ENCODE peak calls at places on chromosomes 3 and 15, in five cellular contexts. M is GM12878, N is ovary, B is esophagus muscularis mucosa, I is stomach. R is an unnamed sample. For H3K27me3, the result is how much of the 10 kb centered on the place peaks cover.

GRCh38 chr3:179272385-179272784 is 21.5 kb upstream of the KCNMB3 start:
- DNase-seq in I (no peak), M (no peak), N (no peak), B (no peak), R (no peak)

GRCh38 chr3:22835041-22835440 is 368.1 kb upstream of the UBE2E2 start:
- DNase-seq in M (no peak), I (no peak), B (no peak), N (no peak), R (no peak)

GRCh38 chr3:156161172-156161571 is 40.8 kb downstream of the KCNAB1 start:
- DNase-seq in N (no peak), B (peak), M (no peak), I (no peak), R (no peak)

GRCh38 chr3:133211449-133211848 is 173.3 kb downstream of the TMEM108 start:
- DNase-seq in N (no peak), M (peak), I (no peak), B (no peak), R (no peak)

GRCh38 chr15:41494190-41494921 is 682 bp downstream of the ITPKA start:
- DNase-seq in M (no peak), N (no peak), B (no peak), I (peak), R (no peak)

GRCh38 chr3:108004647-108005046 is 86.2 kb downstream of the CD47 start:
- DNase-seq in N (no peak), B (no peak), I (no peak), M (no peak), R (no peak)

GRCh38 chr3:16239776-16240175 is 25.0 kb downstream of the DPH3 start:
- DNase-seq in B (no peak), M (no peak), N (no peak), I (no peak), R (no peak)

GRCh38 chr3:9770276-9770812 is 597 bp upstream of the CAMK1 start:
- DNase-seq in B (peak), I (peak), N (peak), M (no peak), R (peak)

GRCh38 chr3:150764607-150765366 is 1.8 kb upstream of the SIAH2 start:
- DNase-seq in M (no peak), I (no peak), N (no peak), B (no peak), R (no peak)

GRCh38 chr15:35874260-35874905 is 328.4 kb upstream of the DPH6 start:
- DNase-seq in I (no peak), N (no peak), M (no peak), B (no peak), R (no peak)

GRCh38 chr15:63323798-63324651 is 46.6 kb downstream of the APH1B start:
- DNase-seq in N (no peak), B (no peak), I (no peak), M (no peak), R (no peak)

GRCh38 chr15:68578175-68578959 is 426 bp upstream of the CORO2B start:
- DNase-seq in M (no peak), I (peak), N (peak), B (no peak), R (peak)

GRCh38 chr3:158678687-158679086 is 6.2 kb upstream of the LXN start:
- DNase-seq in N (no peak), B (no peak), M (no peak), I (no peak), R (no peak)

GRCh38 chr3:188125076-188125475 is 28.9 kb upstream of the LPP start:
- DNase-seq in M (no peak), N (no peak), I (no peak), B (no peak), R (no peak)

GRCh38 chr15:92079647-92080255 is 226.2 kb downstream of the SLCO3A1 start:
- DNase-seq in N (no peak), I (no peak), M (no peak), B (no peak), R (no peak)

GRCh38 chr3:133595341-133595740 is 21.9 kb downstream of the CDV3 start:
- DNase-seq in I (no peak), B (no peak), N (no peak), M (no peak), R (no peak)

GRCh38 chr3:150805380-150805779 is 42.4 kb upstream of the SIAH2 start:
- DNase-seq in I (no peak), M (no peak), N (no peak), B (peak), R (no peak)

GRCh38 chr15:57505056-57505713 is 86.5 kb upstream of the MYZAP start:
- DNase-seq in M (no peak), B (no peak), I (peak), N (no peak), R (no peak)

GRCh38 chr3:78049501-78049900 is 1009.6 kb downstream of the ROBO2 start:
- DNase-seq in I (no peak), B (no peak), N (no peak), M (no peak), R (no peak)

GRCh38 chr3:195226900-195227447 is 44.0 kb downstream of the XXYLT1 start:
- DNase-seq in B (peak), N (no peak), M (no peak), I (peak), R (peak)

GRCh38 chr3:64575211-64575844 is 112.5 kb downstream of the ADAMTS9 start:
- DNase-seq in N (no peak), I (no peak), B (no peak), M (no peak), R (no peak)

GRCh38 chr3:146111337-146111736 is 49.6 kb downstream of the PLOD2 start:
- DNase-seq in I (no peak), N (no peak), M (no peak), B (no peak), R (no peak)

GRCh38 chr15:74179101-74179841 is 5.8 kb downstream of the ISLR start:
- DNase-seq in I (no peak), M (no peak), N (peak), B (no peak), R (peak)

GRCh38 chr3:31250116-31250813 is 282.5 kb upstream of the STT3B start:
- DNase-seq in M (no peak), I (no peak), B (peak), N (no peak), R (no peak)

GRCh38 chr3:151154566-151154965 is 48.5 kb downstream of the GPR171 start:
- DNase-seq in I (no peak), N (no peak), M (no peak), B (no peak), R (no peak)

GRCh38 chr3:69690-70089 is 126.9 kb upstream of the CHL1 start:
- DNase-seq in N (no peak), B (no peak), I (no peak), M (no peak), R (no peak)

GRCh38 chr15:36863551-36863950 is 236.8 kb downstream of the MEIS2 start:
- DNase-seq in B (no peak), M (no peak), I (no peak), N (no peak), R (no peak)

GRCh38 chr3:143120716-143121239 is 1.2 kb downstream of the CHST2 start:
- DNase-seq in N (no peak), B (no peak), I (peak), M (no peak), R (no peak)

GRCh38 chr3:182212479-182213076 is 500.9 kb downstream of the SOX2 start:
- DNase-seq in B (no peak), M (no peak), I (peak), N (no peak), R (no peak)

GRCh38 chr15:40891810-40892448 is 2.3 kb upstream of the VPS18 start:
- DNase-seq in B (no peak), N (no peak), I (peak), M (no peak), R (no peak)

GRCh38 chr3:12058408-12058807 is 54.2 kb downstream of the SYN2 start:
- DNase-seq in B (no peak), M (no peak), I (no peak), N (no peak), R (no peak)

GRCh38 chr15:67680645-67681044 is 138.1 kb downstream of the MAP2K5 start:
- DNase-seq in I (no peak), N (no peak), B (no peak), M (no peak), R (no peak)

GRCh38 chr3:62527484-62527883 is 154.1 kb upstream of the FEZF2 start:
- DNase-seq in B (no peak), N (no peak), M (no peak), I (no peak), R (no peak)

GRCh38 chr3:13687409-13687989 is 138.6 kb downstream of the FBLN2 start:
- DNase-seq in B (no peak), M (no peak), N (no peak), I (no peak), R (no peak)

GRCh38 chr3:58531956-58532355 is 5.0 kb downstream of the ACOX2 start:
- DNase-seq in B (no peak), I (no peak), N (no peak), M (no peak), R (no peak)

GRCh38 chr15:41993447-41994170 is 21.3 kb upstream of the EHD4 start:
- DNase-seq in B (no peak), N (no peak), I (no peak), M (no peak), R (no peak)

GRCh38 chr3:58098531-58098930 is 90.3 kb downstream of the FLNB start:
- DNase-seq in I (no peak), M (no peak), N (no peak), B (no peak), R (peak)

GRCh38 chr3:40200754-40201316 is 108.7 kb upstream of the EIF1B start:
- DNase-seq in I (no peak), M (no peak), N (no peak), B (no peak), R (no peak)

DNA sequence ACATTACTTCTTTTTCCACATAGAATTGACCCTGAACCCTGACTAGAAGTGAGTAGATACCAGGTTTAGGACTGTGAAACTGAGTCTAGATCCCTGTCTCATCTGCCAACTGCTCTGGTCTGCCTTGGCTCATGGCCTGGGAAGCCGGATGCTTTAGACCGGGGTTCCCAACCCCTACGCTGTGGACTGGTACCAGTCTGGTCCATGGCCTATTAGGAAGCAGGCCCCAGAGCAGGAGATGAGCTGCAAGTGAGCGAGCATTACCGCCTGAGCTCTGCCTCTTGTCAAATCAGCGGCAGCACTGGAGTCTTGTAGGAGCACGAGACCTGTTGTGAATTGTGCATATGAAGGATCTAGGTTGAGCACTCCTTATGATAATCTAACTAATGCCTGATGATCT is 734.2 kb downstream of the AGBL1 start:
- DNase-seq in N (no peak), M (no peak), I (no peak), B (no peak), R (no peak)
- H3K27me3 ChIP-seq in N (under half), M (under half), I (under half), B (under half), R (under half)

DNA sequence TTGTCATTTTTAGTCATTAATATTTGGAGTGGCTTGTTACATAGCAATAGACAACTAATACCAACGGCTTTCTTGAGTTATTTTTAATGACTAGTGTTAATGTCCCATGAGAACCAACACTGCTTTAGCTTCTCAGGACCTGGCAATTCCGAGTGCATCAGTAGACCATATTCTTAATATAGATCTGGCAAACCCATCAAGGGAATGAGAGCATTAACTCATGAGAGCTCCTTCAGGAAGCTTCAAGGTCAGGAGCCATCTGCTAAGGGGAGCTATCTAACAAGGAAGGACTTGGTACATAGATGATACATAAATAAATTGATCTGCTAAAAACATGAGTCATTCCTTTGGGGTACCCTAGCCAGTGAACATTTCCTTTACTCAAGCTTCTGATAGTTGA is 122.6 kb upstream of the EPHA3 start:
- DNase-seq in I (no peak), N (no peak), M (no peak), B (no peak), R (no peak)
- TF ChIP-seq EP300 in I (no peak), N (no peak), M (no peak), B (no peak), R (no peak)

DNA sequence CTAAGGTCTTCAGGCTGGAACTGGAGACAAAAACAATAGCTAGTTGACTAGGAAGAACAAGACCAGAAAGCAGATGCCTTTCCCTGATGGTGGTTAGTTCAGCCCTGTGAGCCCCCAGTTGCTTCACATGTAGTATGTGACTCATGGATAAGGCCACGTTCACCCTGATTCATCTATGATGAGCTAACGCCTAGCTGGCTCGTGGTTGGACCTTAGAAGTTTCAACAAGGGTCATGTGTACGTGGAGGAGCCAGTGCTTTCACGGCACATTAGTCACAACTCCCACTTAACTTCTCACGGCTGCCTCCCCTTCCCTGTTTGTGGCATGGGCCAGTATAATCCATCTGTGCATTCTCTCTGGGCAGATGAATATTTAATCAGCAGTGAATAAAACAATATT is 20.6 kb downstream of the COL8A1 start:
- DNase-seq in I (no peak), N (no peak), B (no peak), M (no peak), R (peak)
- TF ChIP-seq POLR2A in I (no peak), N (no peak), B (no peak), M (no peak), R (no peak)

DNA sequence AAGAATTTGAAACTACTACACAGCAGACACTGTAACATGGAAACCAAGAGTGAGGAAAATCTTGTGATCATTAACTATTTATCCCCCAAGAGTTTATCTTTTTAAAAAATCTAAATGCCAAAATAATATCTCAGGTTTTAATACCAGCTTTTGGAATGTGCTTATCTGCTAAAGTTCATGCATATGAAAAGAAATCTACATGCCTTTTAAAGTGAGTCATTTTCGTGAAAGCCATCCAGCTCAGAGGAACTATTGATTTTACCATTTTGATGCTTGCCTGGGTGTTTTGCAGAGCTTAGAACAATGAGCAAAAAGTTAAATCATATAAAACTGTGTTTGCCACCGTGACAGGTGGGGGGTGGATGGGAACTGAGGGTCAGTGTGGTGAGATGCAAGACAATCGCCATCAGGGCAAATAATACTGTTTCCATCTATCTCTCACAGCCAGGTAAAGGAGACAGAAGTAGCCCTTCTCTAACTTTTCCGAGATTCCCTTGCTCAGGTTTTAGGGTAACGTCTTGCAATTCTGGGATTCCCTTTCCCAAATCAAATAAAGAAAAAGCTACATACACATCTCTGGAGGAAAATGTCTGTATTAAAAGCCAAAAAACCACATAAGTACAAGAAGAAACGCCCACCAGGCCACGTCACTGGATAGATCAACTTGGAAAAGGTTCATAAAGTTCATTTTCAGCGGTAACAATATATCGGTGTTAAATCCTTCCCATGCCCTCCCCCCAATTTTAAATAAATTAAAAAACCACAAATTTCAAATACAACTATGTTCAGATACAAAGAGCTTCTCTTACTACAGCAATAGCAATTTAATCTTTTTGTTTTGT is 2.0 kb downstream of the TMEM158 start:
- DNase-seq in I (no peak), M (no peak), B (no peak), N (no peak), R (no peak)
- H3K27me3 ChIP-seq in I (under half), M (under half), B (under half), N (under half), R (under half)

GRCh38 chr3:138329127-138329983 is at the start of gene NME9:
- DNase-seq in M (no peak), N (peak), I (peak), B (peak), R (peak)
- TF ChIP-seq EP300 in M (no peak), N (peak), I (no peak), B (no peak), R (no peak)

DNA sequence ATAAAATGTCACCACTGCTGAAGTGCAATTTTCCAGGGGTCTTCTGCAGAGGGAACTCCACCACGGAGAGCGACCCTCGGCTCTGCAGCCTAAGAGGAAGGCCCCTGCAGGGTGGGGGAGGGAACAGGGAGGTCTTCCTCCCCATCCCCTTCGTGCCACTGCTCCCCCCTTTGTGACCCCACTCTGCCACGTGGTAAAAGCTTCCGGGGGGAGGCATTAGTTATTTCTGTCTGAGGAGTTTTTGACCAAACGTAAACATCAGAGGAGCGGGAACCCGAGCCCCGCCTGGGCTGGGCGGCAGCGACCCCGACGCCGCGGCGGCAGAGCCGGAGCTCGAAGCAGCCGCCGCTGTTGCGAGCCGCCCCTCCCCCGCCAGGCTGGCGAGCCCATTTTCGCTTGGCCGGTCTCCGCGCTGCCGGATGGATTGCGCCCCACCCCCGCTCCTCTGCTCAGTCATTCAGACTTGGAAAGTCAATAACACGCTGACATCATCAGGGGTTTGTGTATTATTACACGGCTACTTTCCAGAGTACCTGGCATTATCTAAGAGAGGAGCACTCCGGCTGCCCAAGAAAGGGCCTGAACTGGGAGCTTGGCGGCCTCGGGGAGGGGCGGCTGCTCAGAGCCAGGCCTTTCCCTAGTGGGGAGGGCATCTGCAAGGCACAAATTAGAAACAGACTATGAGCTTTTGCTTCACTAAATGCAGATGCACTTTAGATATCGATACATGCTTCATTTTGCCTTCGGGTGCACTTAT is 162.5 kb upstream of the TBL1XR1 start:
- DNase-seq in B (peak), M (peak), N (peak), I (peak), R (peak)
- TF ChIP-seq POLR2A in B (no peak), M (peak), N (no peak), I (no peak), R (no peak)

GRCh38 chr15:69824877-69825406 is 272.8 kb downstream of the TLE3 start:
- DNase-seq in M (no peak), B (no peak), I (no peak), N (no peak), R (no peak)
- H3K27me3 ChIP-seq in M (under half), B (under half), I (under half), N (under half), R (under half)

GRCh38 chr3:37765591-37766219 is 96.0 kb upstream of the CTDSPL start:
- DNase-seq in N (peak), B (no peak), I (no peak), M (no peak), R (peak)
- TF ChIP-seq EP300 in N (no peak), B (no peak), I (no peak), M (no peak), R (no peak)

R was measured in sigmoid colon.